ENCODE peak calls at places on chromosomes 3 and 15, in five cellular contexts. P is trophoblast cell, B is HepG2, L is HCT116, Y is DND-41. D is an unnamed sample. For H3K4me1 and H3K36me3, the result is how much of the 10 kb centered on the place peaks cover.

GRCh38 chr15:79673416-79674123 is 223.2 kb downstream of the MTHFS start:
- DNase-seq in Y (no peak), B (no peak), P (no peak), L (no peak), D (no peak)

GRCh38 chr3:49634736-49635135 is 39.4 kb upstream of the APEH start:
- DNase-seq in L (no peak), B (no peak), P (no peak), Y (peak), D (no peak)

GRCh38 chr15:54575586-54575985 is 597.3 kb downstream of the UNC13C start:
- DNase-seq in P (peak), Y (no peak), L (no peak), B (no peak), D (no peak)

GRCh38 chr15:50911001-50911400 is 2.5 kb downstream of the AP4E1 start:
- DNase-seq in B (no peak), Y (no peak), P (peak), L (no peak), D (no peak)

GRCh38 chr3:142958707-142959106 is 4.8 kb downstream of the PAQR9 start:
- DNase-seq in B (no peak), L (peak), Y (no peak), P (peak), D (no peak)

GRCh38 chr3:25423780-25424179 is 4.3 kb upstream of the RARB start:
- DNase-seq in Y (no peak), L (no peak), B (no peak), P (no peak), D (no peak)

GRCh38 chr15:94924971-94925593 is 693.7 kb downstream of the MCTP2 start:
- DNase-seq in B (no peak), L (no peak), P (no peak), Y (no peak), D (no peak)

GRCh38 chr3:133490468-133491351 is 82.8 kb upstream of the CDV3 start:
- DNase-seq in B (no peak), L (no peak), Y (no peak), P (no peak), D (no peak)

GRCh38 chr3:124620600-124621063 is 109.6 kb upstream of the UMPS start:
- DNase-seq in P (peak), B (peak), L (no peak), Y (no peak), D (no peak)

GRCh38 chr3:161700998-161701397 is 204.4 kb downstream of the OTOL1 start:
- DNase-seq in P (no peak), L (no peak), Y (no peak), B (no peak), D (peak)

GRCh38 chr3:138114431-138114918 is 933 bp downstream of the DZIP1L start:
- DNase-seq in L (no peak), Y (no peak), P (no peak), B (peak), D (no peak)

GRCh38 chr15:33059184-33059583 is 135.3 kb downstream of the FMN1 start:
- DNase-seq in B (no peak), P (no peak), L (no peak), Y (no peak), D (no peak)

GRCh38 chr3:122084795-122085194 is 29.6 kb downstream of the CD86 start:
- DNase-seq in L (no peak), B (no peak), Y (no peak), P (no peak), D (no peak)
- H3K4me1 ChIP-seq in L (under half), B (under half), Y (under half), P (under half), D (under half)

GRCh38 chr3:45644467-45645201 is 44.6 kb upstream of the SACM1L start:
- DNase-seq in L (no peak), Y (no peak), B (no peak), P (peak), D (no peak)
- H3K27ac ChIP-seq in L (peak), Y (peak), B (peak), P (peak), D (no peak)

GRCh38 chr15:90230071-90230494 is 3.7 kb downstream of the CIB1 start:
- DNase-seq in B (no peak), P (no peak), Y (no peak), L (no peak), D (no peak)
- H3K36me3 ChIP-seq in B (under half), P (under half), Y (under half), L (under half), D (under half)

GRCh38 chr3:136173939-136174338 is 22.2 kb downstream of the MSL2 start:
- DNase-seq in B (no peak), L (no peak), P (no peak), Y (no peak), D (no peak)

DNA sequence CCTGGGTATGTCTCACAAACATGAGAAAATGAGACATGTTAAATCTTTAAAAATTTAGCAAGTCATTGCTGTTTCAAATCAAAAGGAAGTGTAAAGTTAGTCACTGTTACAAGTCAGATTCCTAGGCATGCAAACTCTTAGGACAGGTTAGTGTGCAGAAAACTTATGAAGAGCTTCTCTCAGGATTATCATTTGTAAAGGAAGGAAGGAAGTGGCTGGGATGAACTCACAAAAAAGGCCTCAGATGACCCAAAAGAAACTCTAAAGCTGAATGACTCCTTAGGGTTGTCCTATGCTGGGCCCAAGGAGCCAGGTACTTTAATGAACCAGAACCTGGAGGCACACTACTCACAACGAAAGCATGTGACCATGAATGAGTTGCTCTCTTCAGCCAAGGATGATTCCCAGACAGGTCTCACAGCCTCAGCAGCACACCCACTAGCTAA is 25.0 kb downstream of the MSL2 start:
- DNase-seq in B (no peak), L (no peak), P (peak), Y (no peak), D (no peak)
- H3K4me1 ChIP-seq in B (under half), L (under half), P (under half), Y (under half), D (under half)

D was measured in iPS DF 6.9.